ENCODE peak calls at places on chromosomes 12 and 14, in ten cellular contexts. V is iris pigment epithelial cell, R is NT2/D1, S is kidney tubule cell, L is MG63, A is A549, O is gastrocnemius medialis, E is astrocyte of the spinal cord, Q is retina, X is T-helper 9 cell. B is an unnamed sample.

GRCh38 chr12:119334459-119335170 is at the start of gene CCDC60:
- DNase-seq in R (peak; percentile 69), V (no peak), A (no peak), X (no peak), L (no peak), E (no peak), S (no peak), O (no peak), Q (peak; percentile 58), B (no peak)

GRCh38 chr14:57009585-57010515 is 199.6 kb upstream of the OTX2 start:
- DNase-seq in S (peak; percentile 9), V (no peak), E (no peak), R (no peak), L (no peak), X (no peak), A (no peak), Q (peak; percentile 21), O (no peak), B (no peak)

GRCh38 chr14:73059326-73059725 is 992 bp downstream of the RBM25 start:
- DNase-seq in Q (no peak), V (peak; percentile 39), O (no peak), S (no peak), L (no peak), E (peak; percentile 38), A (peak; percentile 30), X (no peak), R (no peak), B (no peak)

GRCh38 chr12:72747460-72747859 is 475.3 kb downstream of the TRHDE start:
- DNase-seq in O (no peak), X (no peak), R (no peak), E (no peak), Q (no peak), L (no peak), S (peak; percentile 53), V (peak; percentile 4), A (no peak), B (no peak)

GRCh38 chr12:116282371-116283286 is 5.1 kb upstream of the MED13L start:
- DNase-seq in S (peak; percentile 14), O (no peak), L (no peak), E (no peak), R (no peak), A (no peak), Q (no peak), V (no peak), X (no peak), B (no peak)

GRCh38 chr12:20513189-20513588 is 144.9 kb downstream of the PDE3A start:
- DNase-seq in S (no peak), X (no peak), V (peak; percentile 81), O (no peak), Q (no peak), L (no peak), R (no peak), E (no peak), A (no peak), B (no peak)

GRCh38 chr14:68468437-68469207 is 324.2 kb downstream of the ZFP36L1 start:
- DNase-seq in L (no peak), R (no peak), E (peak; percentile 80), X (no peak), V (peak; percentile 91), S (peak; percentile 95), Q (no peak), O (no peak), A (no peak), B (peak; percentile 12)

GRCh38 chr14:64718762-64719161 is 14.5 kb downstream of the PLEKHG3 start:
- DNase-seq in V (no peak), X (no peak), Q (no peak), O (no peak), E (no peak), L (no peak), S (no peak), R (no peak), A (no peak), B (no peak)

GRCh38 chr14:99213101-99213500 is 58.9 kb downstream of the BCL11B start:
- DNase-seq in R (no peak), L (no peak), S (no peak), E (no peak), Q (no peak), V (no peak), X (no peak), A (no peak), O (no peak), B (no peak)

GRCh38 chr14:55188686-55189295 is 2.6 kb downstream of the DLGAP5 start:
- DNase-seq in Q (no peak), L (no peak), O (no peak), V (peak; percentile 49), R (no peak), S (no peak), X (no peak), E (no peak), A (no peak), B (no peak)

GRCh38 chr12:123936471-123936870 is 36.2 kb downstream of the CCDC92 start:
- DNase-seq in L (no peak), A (no peak), Q (no peak), V (no peak), E (no peak), O (no peak), R (no peak), X (no peak), S (no peak), B (no peak)

GRCh38 chr12:92537235-92537960 is 165.4 kb upstream of the PLEKHG7 start:
- DNase-seq in V (peak; percentile 25), A (no peak), E (no peak), O (no peak), X (no peak), Q (no peak), L (no peak), R (no peak), S (no peak), B (no peak)

GRCh38 chr12:41778934-41779333 is 365.7 kb downstream of the GXYLT1 start:
- DNase-seq in S (no peak), X (no peak), O (no peak), R (no peak), V (no peak), L (no peak), Q (no peak), E (no peak), A (no peak), B (no peak)

GRCh38 chr14:99224116-99224910 is 47.7 kb downstream of the BCL11B start:
- DNase-seq in O (no peak), S (no peak), Q (no peak), E (no peak), R (no peak), X (no peak), L (no peak), V (no peak), A (peak; percentile 12), B (no peak)

GRCh38 chr12:124131671-124132058 is 158.7 kb downstream of the ZNF664 start:
- DNase-seq in L (no peak), A (no peak), E (no peak), X (no peak), R (no peak), S (no peak), V (no peak), Q (no peak), O (no peak), B (no peak)

GRCh38 chr12:106417926-106418910 is 60.7 kb downstream of the POLR3B start:
- DNase-seq in R (no peak), S (peak; percentile 65), A (no peak), X (no peak), V (peak; percentile 87), L (no peak), Q (no peak), O (no peak), E (peak; percentile 73), B (no peak)

GRCh38 chr14:42782744-42783143 is 1176.1 kb downstream of the LRFN5 start:
- DNase-seq in S (no peak), V (no peak), L (no peak), Q (no peak), E (no peak), R (no peak), A (no peak), O (no peak), X (no peak), B (no peak)

GRCh38 chr12:76024942-76025600 is 6.5 kb downstream of the PHLDA1 start:
- DNase-seq in V (peak; percentile 83), A (peak; percentile 81), L (no peak), X (no peak), E (peak; percentile 94), R (no peak), Q (no peak), S (peak; percentile 78), O (no peak), B (no peak)

GRCh38 chr12:129186952-129187351 is 333.7 kb downstream of the GLT1D1 start:
- DNase-seq in X (no peak), V (no peak), E (no peak), S (peak; percentile 8), Q (no peak), A (peak; percentile 34), L (no peak), R (no peak), O (no peak), B (no peak)

GRCh38 chr12:50633950-50634349 is 129.2 kb downstream of the DIP2B start:
- DNase-seq in O (no peak), A (no peak), V (peak; percentile 59), L (peak; percentile 56), X (no peak), Q (no peak), S (no peak), R (no peak), E (peak; percentile 74), B (no peak)

GRCh38 chr14:88554458-88555286 is at the start of gene PTPN21:
- DNase-seq in E (peak; percentile 73), L (peak; percentile 80), X (no peak), Q (peak; percentile 87), R (no peak), O (peak; percentile 51), A (peak; percentile 79), S (peak; percentile 84), V (peak; percentile 71), B (no peak)

GRCh38 chr12:39464976-39465375 is 22.1 kb upstream of the KIF21A start:
- DNase-seq in Q (no peak), X (no peak), L (no peak), O (no peak), V (peak; percentile 45), R (no peak), A (peak; percentile 24), E (no peak), S (no peak), B (no peak)

GRCh38 chr12:28216016-28216415 is 25.8 kb downstream of the CCDC91 start:
- DNase-seq in O (no peak), L (no peak), S (no peak), V (no peak), E (no peak), A (no peak), Q (no peak), X (no peak), R (peak; percentile 52), B (no peak)

GRCh38 chr14:96173646-96174475 is 30.8 kb upstream of the BDKRB2 start:
- DNase-seq in O (no peak), X (no peak), R (no peak), V (no peak), A (no peak), Q (no peak), E (no peak), S (no peak), L (no peak), B (no peak)

GRCh38 chr14:32728526-32728925 is 210.2 kb upstream of the NPAS3 start:
- DNase-seq in X (no peak), E (no peak), L (no peak), R (no peak), O (no peak), A (no peak), S (no peak), Q (no peak), V (no peak), B (no peak)

GRCh38 chr14:51546603-51547258 is 105.0 kb upstream of the FRMD6 start:
- DNase-seq in Q (no peak), S (no peak), O (no peak), V (no peak), E (no peak), X (no peak), R (no peak), A (no peak), L (no peak), B (no peak)

B was measured in activated T-helper 2 cell treated with anti-CD3 and anti-CD28 coated beads, Interferon-gamma antibody, Interleukin-2, Interleukin-4, amounts not matched to agents 10 μg/mL and 5 μg/mL and 100 μg/mL, durations not matched to agents 14 hours and 24 hours and 36 hours.